ENCODE peak calls at places on chromosomes 7 and 10, in seven cellular contexts. I is tibial nerve, Q is aorta, Z is brain microvascular endothelial cell, T is GM23248, R is right lobe of liver, X is adrenal gland. O is an unnamed sample.

GRCh38 chr10:132004052-132004451 is 22.3 kb upstream of the BNIP3 start:
- DNase-seq in I (no peak), Q (no peak), Z (no peak), T (no peak), R (no peak), X (no peak), O (no peak)

GRCh38 chr10:100872034-100872791 is 40.5 kb upstream of the SLF2 start:
- DNase-seq in I (no peak), Q (no peak), Z (peak; percentile 45), T (peak; percentile 55), R (no peak), X (peak; percentile 44), O (peak; percentile 96)

GRCh38 chr7:77989981-77990566 is 191.5 kb downstream of the PHTF2 start:
- DNase-seq in I (no peak), Q (no peak), Z (no peak), T (no peak), R (no peak), X (no peak), O (no peak)

GRCh38 chr10:78597791-78598555 is 470.8 kb upstream of the ZMIZ1 start:
- DNase-seq in I (no peak), Q (no peak), Z (no peak), T (no peak), R (no peak), X (no peak), O (no peak)

GRCh38 chr7:35038340-35038738 is 1.1 kb upstream of the DPY19L1 start:
- DNase-seq in I (no peak), Q (no peak), Z (no peak), T (no peak), R (no peak), X (peak; percentile 31), O (peak; percentile 32)

GRCh38 chr7:26562841-26563240 is 271.2 kb downstream of the SNX10 start:
- DNase-seq in I (no peak), Q (no peak), Z (no peak), T (no peak), R (no peak), X (no peak), O (no peak)

GRCh38 chr7:115013887-115014286 is 92.0 kb downstream of the MDFIC start:
- DNase-seq in I (no peak), Q (no peak), Z (no peak), T (no peak), R (no peak), X (no peak), O (no peak)

GRCh38 chr10:116470768-116471415 is 43.2 kb downstream of the PNLIPRP3 start:
- DNase-seq in I (no peak), Q (no peak), Z (peak; percentile 1), T (peak; percentile 70), R (peak; percentile 35), X (no peak), O (peak; percentile 71)

GRCh38 chr10:132770061-132771021 is 15.6 kb downstream of the NKX6-2 start:
- DNase-seq in I (no peak), Q (no peak), Z (no peak), T (no peak), R (no peak), X (no peak), O (no peak)

GRCh38 chr7:100369105-100369504 is 4.2 kb upstream of the PILRA start:
- DNase-seq in I (peak; percentile 41), Q (peak; percentile 90), Z (no peak), T (no peak), R (peak; percentile 59), X (peak; percentile 60), O (no peak)

GRCh38 chr10:17961551-17962422 is 10.1 kb downstream of the SLC39A12 start:
- DNase-seq in I (no peak), Q (no peak), Z (peak; percentile 33), T (peak; percentile 73), R (no peak), X (no peak), O (no peak)

GRCh38 chr7:7183061-7183832 is 903 bp downstream of the C1GALT1 start:
- DNase-seq in I (no peak), Q (peak; percentile 58), Z (peak; percentile 18), T (peak; percentile 65), R (peak; percentile 79), X (peak; percentile 41), O (peak; percentile 70)

GRCh38 chr10:35458500-35459448 is 122.5 kb downstream of the CCNY start:
- DNase-seq in I (no peak), Q (no peak), Z (no peak), T (no peak), R (no peak), X (no peak), O (no peak)

GRCh38 chr7:145919712-145920111 is 196.9 kb upstream of the CNTNAP2 start:
- DNase-seq in I (no peak), Q (no peak), Z (no peak), T (no peak), R (no peak), X (no peak), O (no peak)

GRCh38 chr7:101399759-101400158 is 37.1 kb downstream of the COL26A1 start:
- DNase-seq in I (no peak), Q (no peak), Z (no peak), T (peak; percentile 84), R (no peak), X (no peak), O (no peak)

GRCh38 chr7:157927313-157927925 is 590.6 kb downstream of the DNAJB6 start:
- DNase-seq in I (no peak), Q (no peak), Z (no peak), T (no peak), R (no peak), X (no peak), O (no peak)

GRCh38 chr7:148912758-148913541 is 28.9 kb upstream of the EZH2 start:
- DNase-seq in I (no peak), Q (no peak), Z (no peak), T (no peak), R (no peak), X (no peak), O (no peak)

GRCh38 chr7:2099036-2099957 is 133.4 kb downstream of the MAD1L1 start:
- DNase-seq in I (no peak), Q (no peak), Z (no peak), T (peak; percentile 88), R (no peak), X (no peak), O (no peak)

GRCh38 chr7:158829021-158829341 is 328 bp downstream of the ESYT2 start:
- DNase-seq in I (no peak), Q (peak; percentile 84), Z (no peak), T (peak; percentile 93), R (no peak), X (peak; percentile 72), O (no peak)

GRCh38 chr10:77099136-77099535 is 538.5 kb downstream of the KCNMA1 start:
- DNase-seq in I (no peak), Q (no peak), Z (no peak), T (no peak), R (no peak), X (no peak), O (no peak)

DNA sequence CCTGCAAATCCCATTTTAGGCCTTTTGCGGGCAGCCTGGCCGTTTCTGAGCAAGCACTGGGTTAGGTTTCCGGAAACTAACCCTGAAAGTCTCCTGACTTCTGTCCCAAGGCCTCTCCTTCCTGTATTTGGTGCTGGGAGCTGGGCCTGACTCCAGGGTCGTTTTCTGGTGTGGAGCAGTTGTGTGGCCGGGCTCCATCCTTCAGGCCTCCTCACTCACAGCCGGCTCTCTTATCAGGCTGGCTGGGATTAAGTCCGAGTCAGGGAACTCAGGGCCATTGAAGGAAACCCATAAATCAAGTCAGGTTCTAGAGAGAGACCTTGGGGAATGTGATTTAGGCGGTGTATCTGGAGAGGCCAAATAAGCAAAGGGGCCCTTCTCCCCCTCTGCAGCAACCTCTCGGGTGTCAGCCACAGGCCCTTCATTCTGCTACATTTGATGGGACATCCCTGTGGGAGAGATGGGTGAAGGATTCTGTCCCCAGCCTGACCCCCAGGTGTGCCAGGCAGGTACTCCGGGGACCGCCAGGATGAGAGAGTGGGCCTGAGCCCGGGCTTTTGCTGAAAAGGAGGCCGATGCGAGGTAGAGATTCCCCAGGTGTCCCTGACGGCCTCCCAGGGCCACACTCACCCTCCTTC is 3.3 kb downstream of the GATA3 start:
- DNase-seq in I (no peak), Q (no peak), Z (no peak), T (no peak), R (no peak), X (peak; percentile 71), O (peak; percentile 55)
- H3K4me3 ChIP-seq in I (no peak overlapping the region), Q (no peak overlapping the region), Z (no peak overlapping the region), T (no peak overlapping the region), R (no peak overlapping the region), X (no peak overlapping the region), O (no peak overlapping the region)

GRCh38 chr10:30990971-30991646 is 40.6 kb downstream of the ZNF438 start:
- DNase-seq in I (no peak), Q (no peak), Z (no peak), T (no peak), R (no peak), X (no peak), O (no peak)
- H3K36me3 ChIP-seq in I (peaks cover 14% of the 10 kb centered on the region), Q (no peaks in the 10 kb centered on the region), Z (no peaks in the 10 kb centered on the region), T (no peaks in the 10 kb centered on the region), R (no peaks in the 10 kb centered on the region), X (no peaks in the 10 kb centered on the region), O (no peaks in the 10 kb centered on the region)

DNA sequence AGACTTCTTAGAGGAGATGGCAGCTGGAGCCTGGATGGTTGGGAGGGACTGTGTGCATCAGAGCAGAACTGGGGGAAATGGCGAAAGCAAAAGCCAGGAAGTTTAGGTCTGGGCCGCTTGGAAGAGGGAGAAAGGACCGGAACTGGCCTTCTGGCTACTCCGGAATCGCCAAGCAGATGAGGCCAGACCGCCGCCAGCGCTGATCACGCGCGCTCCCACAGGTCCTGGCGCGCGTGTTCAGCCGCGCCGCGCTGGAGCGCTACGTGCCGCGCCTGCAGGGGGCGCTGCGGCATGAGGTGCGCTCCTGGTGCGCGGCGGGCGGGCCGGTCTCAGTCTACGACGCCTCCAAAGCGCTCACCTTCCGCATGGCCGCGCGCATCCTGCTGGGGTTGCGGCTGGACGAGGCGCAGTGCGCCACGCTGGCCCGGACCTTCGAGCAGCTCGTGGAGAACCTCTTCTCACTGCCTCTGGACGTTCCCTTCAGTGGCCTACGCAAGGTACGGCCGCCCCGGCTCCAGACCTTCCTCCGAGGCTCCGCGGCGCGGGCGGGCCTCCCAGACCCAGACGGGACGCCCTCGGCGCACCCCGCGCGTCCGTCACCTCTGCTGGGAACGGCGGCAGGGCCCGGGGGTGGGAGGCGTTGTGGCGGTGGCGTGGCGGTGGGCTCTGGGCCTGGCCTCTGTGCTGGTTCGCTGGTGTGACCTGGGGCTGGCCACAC is 2.1 kb downstream of the CYP26C1 start:
- DNase-seq in I (no peak), Q (no peak), Z (no peak), T (peak; percentile 70), R (peak; percentile 54), X (no peak), O (peak; percentile 91)
- H3K27me3 ChIP-seq in I (peaks cover 85% of the 10 kb centered on the region), Q (no peaks in the 10 kb centered on the region), Z (peaks cover 74% of the 10 kb centered on the region), T (peaks cover 78% of the 10 kb centered on the region), R (no peaks in the 10 kb centered on the region), X (peaks cover 46% of the 10 kb centered on the region), O (peaks cover 98% of the 10 kb centered on the region)

GRCh38 chr10:102135956-102136526 is 3.2 kb downstream of the PPRC1 start:
- DNase-seq in I (no peak), Q (no peak), Z (no peak), T (no peak), R (no peak), X (no peak), O (no peak)

GRCh38 chr10:102139281-102140110 is 6.7 kb downstream of the PPRC1 start:
- DNase-seq in I (no peak), Q (no peak), Z (no peak), T (no peak), R (no peak), X (no peak), O (no peak)

GRCh38 chr10:102141583-102142107 is 8.8 kb downstream of the PPRC1 start:
- DNase-seq in I (no peak), Q (no peak), Z (no peak), T (no peak), R (no peak), X (no peak), O (peak; percentile 18)

GRCh38 chr10:102140218-102140617 is 7.4 kb downstream of the PPRC1 start:
- DNase-seq in I (no peak), Q (peak; percentile 12), Z (no peak), T (no peak), R (no peak), X (no peak), O (peak; percentile 16)

GRCh38 chr10:102140913-102141540 is 8.2 kb downstream of the PPRC1 start:
- DNase-seq in I (no peak), Q (no peak), Z (no peak), T (no peak), R (no peak), X (no peak), O (peak; percentile 28)
- H3K4me3 ChIP-seq in I (no peak overlapping the region), Q (no peak overlapping the region), Z (no peak overlapping the region), T (no peak overlapping the region), R (no peak overlapping the region), X (no peak overlapping the region), O (no peak overlapping the region)